ENCODE peak calls at places on chromosomes 16 and 17, in four cellular contexts. H is kidney epithelial cell, A is mesendoderm, U is astrocyte of the spinal cord. P is an unnamed sample.

GRCh38 chr17:17774009-17774881 is 62.5 kb downstream of the SREBF1 start:
- DNase-seq in U (peak; percentile 33), A (no peak), H (no peak), P (no peak)

GRCh38 chr17:38750044-38750311 is 1.8 kb upstream of the PCGF2 start:
- DNase-seq in H (no peak), A (no peak), U (no peak), P (no peak)

GRCh38 chr17:44383861-44384260 is 5.6 kb downstream of the ITGA2B start:
- DNase-seq in H (no peak), U (no peak), A (no peak), P (no peak)

GRCh38 chr16:49280022-49280741 is 1.5 kb downstream of the CBLN1 start:
- DNase-seq in H (no peak), A (peak; percentile 83), U (no peak), P (no peak)

GRCh38 chr16:23962001-23962400 is 126.2 kb downstream of the PRKCB start:
- DNase-seq in H (no peak), U (no peak), A (no peak), P (no peak)

GRCh38 chr16:14303182-14303618 is 232.1 kb downstream of the MRTFB start:
- DNase-seq in H (no peak), U (no peak), A (peak; percentile 29), P (no peak)

GRCh38 chr16:51845586-51845985 is 694.5 kb upstream of the SALL1 start:
- DNase-seq in H (peak; percentile 51), A (no peak), U (no peak), P (no peak)

GRCh38 chr16:85515830-85516397 is 97.2 kb upstream of the GSE1 start:
- DNase-seq in U (no peak), A (no peak), H (no peak), P (no peak)

GRCh38 chr16:85089485-85089884 is 22.8 kb downstream of the CIBAR2 start:
- DNase-seq in H (no peak), U (no peak), A (no peak), P (no peak)

GRCh38 chr16:71883849-71884638 is at the start of gene ZNF821:
- DNase-seq in H (no peak), U (peak; percentile 70), A (peak; percentile 96), P (no peak)

GRCh38 chr16:9739301-9739700 is 442.9 kb downstream of the GRIN2A start:
- DNase-seq in U (no peak), A (peak; percentile 67), H (no peak), P (no peak)
- H3K4me3 ChIP-seq in U (no peak overlapping the region), A (no peak overlapping the region), H (no peak overlapping the region), P (no peak overlapping the region)

GRCh38 chr17:76238847-76239537 is 1.3 kb downstream of the RNF157 start:
- DNase-seq in A (no peak), H (no peak), U (no peak), P (no peak)
- H3K4me3 ChIP-seq in A (no peak overlapping the region), H (no peak overlapping the region), U (no peak overlapping the region), P (no peak overlapping the region)

GRCh38 chr16:3497771-3498170 is 2.5 kb upstream of the C16orf90 start:
- DNase-seq in H (no peak), U (no peak), A (no peak), P (no peak)

GRCh38 chr16:3494574-3494973 is 715 bp downstream of the C16orf90 start:
- DNase-seq in U (no peak), H (no peak), A (no peak), P (no peak)

GRCh38 chr16:3498988-3499387 is 1.8 kb upstream of the CLUAP1 start:
- DNase-seq in H (no peak), U (no peak), A (no peak), P (no peak)

GRCh38 chr16:3495166-3495565 is at the start of gene C16orf90:
- DNase-seq in U (no peak), A (no peak), H (no peak), P (no peak)

GRCh38 chr16:3496386-3496785 is 1.1 kb upstream of the C16orf90 start:
- DNase-seq in H (no peak), U (no peak), A (no peak), P (no peak)
- H3K4me3 ChIP-seq in H (no peak overlapping the region), U (no peak overlapping the region), A (no peak overlapping the region), P (no peak overlapping the region)

GRCh38 chr17:58694826-58695225 is 2.4 kb downstream of the RAD51C start:
- DNase-seq in U (no peak), A (no peak), H (no peak), P (no peak)

GRCh38 chr17:58693208-58693607 is 806 bp downstream of the RAD51C start:
- DNase-seq in U (peak; percentile 15), A (no peak), H (no peak), P (no peak)

GRCh38 chr17:58694302-58694701 is 1.9 kb downstream of the RAD51C start:
- DNase-seq in U (no peak), A (no peak), H (no peak), P (no peak)

GRCh38 chr17:58692239-58693055 is at the start of gene RAD51C:
- DNase-seq in U (peak; percentile 86), H (peak; percentile 44), A (peak; percentile 84), P (peak; percentile 46)

GRCh38 chr17:58693751-58694150 is 1.3 kb downstream of the RAD51C start:
- DNase-seq in H (no peak), U (no peak), A (no peak), P (no peak)
- H3K4me3 ChIP-seq in H (no peak overlapping the region), U (no peak overlapping the region), A (no peak overlapping the region), P (no peak overlapping the region)

DNA sequence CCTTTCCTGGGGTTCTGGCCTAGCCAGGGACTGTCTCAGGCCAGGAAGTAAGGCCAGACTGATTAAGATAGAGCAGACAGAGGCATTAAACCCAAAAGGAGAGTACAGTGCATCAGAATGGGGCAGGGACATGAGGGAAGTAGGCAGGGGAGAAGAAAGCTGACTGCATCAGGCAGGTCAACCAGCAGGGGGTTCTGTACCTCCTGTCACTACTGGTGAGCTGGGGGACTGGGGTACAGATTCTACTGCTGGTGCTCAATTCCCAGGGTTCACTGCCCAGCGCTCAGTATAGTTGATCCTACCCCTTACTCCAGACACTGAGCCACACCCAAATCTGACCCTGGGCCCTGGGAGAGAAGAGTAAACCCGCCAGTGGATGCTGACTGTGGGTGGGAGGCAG is 12.9 kb upstream of the MTMR4 start:
- DNase-seq in U (no peak), A (no peak), H (no peak), P (no peak)
- H3K4me3 ChIP-seq in U (no peak overlapping the region), A (no peak overlapping the region), H (no peak overlapping the region), P (no peak overlapping the region)

DNA sequence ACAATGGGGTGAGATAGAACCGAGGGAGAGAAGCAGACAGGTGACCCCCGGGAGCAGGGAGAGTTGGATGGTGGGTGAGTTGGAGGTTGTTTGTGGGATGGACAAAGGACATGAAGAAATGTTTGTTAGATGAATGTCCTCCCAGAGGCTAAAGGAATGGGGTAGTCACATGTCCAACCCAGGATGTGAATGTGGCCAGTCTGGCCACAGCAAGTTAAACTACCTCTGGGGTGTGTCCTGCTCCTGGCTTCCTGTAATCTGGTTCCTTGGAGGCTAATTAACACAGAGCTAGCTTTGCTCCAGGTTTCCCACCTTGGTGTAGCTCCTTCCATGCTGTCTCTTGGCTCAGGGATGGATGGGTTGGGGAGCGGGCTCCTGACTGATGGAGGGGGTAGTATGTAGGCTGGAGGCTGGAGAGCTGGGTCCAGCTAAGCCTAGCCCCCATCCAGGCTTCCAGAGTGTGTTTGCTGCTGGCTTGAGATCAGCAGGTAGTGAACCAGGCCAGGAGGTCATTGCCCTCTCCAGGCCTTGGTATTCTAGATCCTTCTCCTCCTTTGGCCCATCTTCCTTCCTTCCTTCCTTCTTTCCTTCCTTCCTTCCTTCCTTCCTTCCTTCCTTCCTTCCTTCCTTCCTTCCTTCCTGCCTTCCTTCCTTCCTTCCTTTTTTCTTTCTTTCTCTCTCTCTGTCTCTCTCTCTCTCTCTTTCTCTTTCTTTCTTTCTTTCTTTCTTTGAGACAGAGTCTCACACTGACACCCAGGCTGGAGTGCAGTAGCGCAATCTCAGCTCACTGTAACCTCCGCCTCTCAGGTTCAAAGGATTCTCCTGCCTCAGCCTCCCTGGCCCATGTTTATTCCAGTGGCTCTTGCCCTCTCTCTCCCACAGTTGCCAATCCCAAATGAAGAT is 28.0 kb upstream of the UBE2G1 start:
- DNase-seq in H (peak; percentile 9), A (no peak), U (no peak), P (no peak)
- H3K4me3 ChIP-seq in H (no peak overlapping the region), A (no peak overlapping the region), U (no peak overlapping the region), P (no peak overlapping the region)

DNA sequence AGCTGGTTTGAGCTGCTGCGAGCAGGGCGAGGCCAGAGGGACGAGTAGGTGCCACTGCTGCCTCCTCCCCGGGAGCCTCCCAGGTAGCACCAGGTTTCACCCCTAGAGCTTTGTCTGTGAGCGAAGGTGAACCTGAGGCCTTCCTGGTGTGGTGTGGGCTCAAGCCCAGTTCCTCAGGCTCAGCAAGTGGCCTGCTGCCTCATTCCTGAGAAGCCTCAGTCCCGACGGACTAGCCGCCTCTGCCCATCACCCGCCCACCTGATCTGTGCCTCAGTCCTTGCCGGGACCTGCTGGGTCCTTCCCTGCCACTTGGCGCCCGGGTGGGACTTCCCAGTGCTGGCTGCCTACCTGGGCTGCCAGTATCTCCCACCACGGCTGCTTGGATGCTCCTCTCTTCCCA is 1.7 kb downstream of the NLRC3 start:
- DNase-seq in U (no peak), H (no peak), A (no peak), P (no peak)
- H3K4me3 ChIP-seq in U (no peak overlapping the region), H (no peak overlapping the region), A (no peak overlapping the region), P (no peak overlapping the region)

GRCh38 chr17:47719411-47720152 is 13.5 kb upstream of the TBX21 start:
- DNase-seq in H (peak; percentile 57), U (peak; percentile 71), A (no peak), P (no peak)
- H3K4me3 ChIP-seq in H (no peak overlapping the region), U (no peak overlapping the region), A (no peak overlapping the region), P (no peak overlapping the region)

P was measured in retinal pigment epithelial cell.